ENCODE peak calls at places on chromosomes 11 and 22, in four cellular contexts. F is IMR-90; G is adrenal gland; R is naive thymus-derived CD4-positive, alpha-beta T cell. W is an unnamed sample.

GRCh38 chr11:94147433-94147845 is 18.8 kb downstream of the PANX1 start:
- DNase-seq in F (no peak), G (no peak), R (no peak), W (no peak)

GRCh38 chr22:43440103-43440387 is 28.2 kb downstream of the MPPED1 start:
- DNase-seq in F (no peak), G (no peak), R (no peak), W (no peak)

GRCh38 chr11:99020324-99021225 is at the start of gene CNTN5:
- DNase-seq in F (peak; percentile 5), G (peak; percentile 26), R (no peak), W (peak; percentile 68)

GRCh38 chr22:49569286-49570031 is 258.2 kb downstream of the BRD1 start:
- DNase-seq in F (no peak), G (no peak), R (no peak), W (no peak)

GRCh38 chr22:48800886-48801607 is 1026.6 kb downstream of the BRD1 start:
- DNase-seq in F (no peak), G (no peak), R (no peak), W (no peak)

GRCh38 chr11:36509694-36510566 is at the start of gene TRAF6:
- DNase-seq in F (peak; percentile 74), G (peak; percentile 92), R (peak; percentile 93), W (peak; percentile 70)

GRCh38 chr11:29008481-29008880 is 900.3 kb downstream of the METTL15 start:
- DNase-seq in F (no peak), G (no peak), R (no peak), W (no peak)

GRCh38 chr11:16902182-16902581 is 112.0 kb downstream of the PLEKHA7 start:
- DNase-seq in F (peak; percentile 21), G (no peak), R (no peak), W (no peak)

GRCh38 chr11:81224396-81224795 is 1509.3 kb downstream of the FAM181B start:
- DNase-seq in F (no peak), G (no peak), R (no peak), W (no peak)

GRCh38 chr11:34299962-34300350 is 57.9 kb downstream of the ABTB2 start:
- DNase-seq in F (no peak), G (no peak), R (no peak), W (no peak)

GRCh38 chr11:69055212-69055586 is 6.5 kb downstream of the TPCN2 start:
- DNase-seq in F (no peak), G (no peak), R (no peak), W (no peak)

GRCh38 chr22:22871536-22872278 is 15.9 kb upstream of the IGLL5 start:
- DNase-seq in F (no peak), G (no peak), R (no peak), W (no peak)

GRCh38 chr22:32801436-32802290 is at the start of gene TIMP3:
- DNase-seq in F (peak; percentile 82), G (peak; percentile 90), R (no peak), W (peak; percentile 8)

GRCh38 chr11:61027141-61027840 is 55.8 kb downstream of the CD6 start:
- DNase-seq in F (no peak), G (no peak), R (no peak), W (no peak)

GRCh38 chr11:80846979-80847378 is 1406.1 kb upstream of the TENM4 start:
- DNase-seq in F (no peak), G (no peak), R (no peak), W (no peak)

GRCh38 chr22:25282671-25283561 is 63.5 kb downstream of the CRYBB2 start:
- DNase-seq in F (no peak), G (no peak), R (no peak), W (no peak)

GRCh38 chr11:72585762-72586590 is 88.2 kb downstream of the PDE2A start:
- DNase-seq in F (peak; percentile 44), G (peak; percentile 60), R (peak; percentile 81), W (peak; percentile 54)

GRCh38 chr11:2700415-2701211 is 819 bp upstream of the KCNQ1OT1 start:
- DNase-seq in F (no peak), G (peak; percentile 67), R (no peak), W (peak; percentile 57)

GRCh38 chr11:34825670-34826383 is 90.4 kb downstream of the APIP start:
- DNase-seq in F (no peak), G (no peak), R (no peak), W (no peak)

GRCh38 chr11:77311701-77312100 is 10.2 kb upstream of the GDPD4 start:
- DNase-seq in F (no peak), G (no peak), R (no peak), W (no peak)

GRCh38 chr11:28632338-28632737 is 524.1 kb downstream of the METTL15 start:
- DNase-seq in F (peak; percentile 55), G (no peak), R (no peak), W (no peak)

GRCh38 chr11:47324520-47324919 is 28.0 kb downstream of the MYBPC3 start:
- DNase-seq in F (no peak), G (no peak), R (no peak), W (no peak)

GRCh38 chr22:38257170-38257569 is 15.6 kb downstream of the TMEM184B start:
- DNase-seq in F (peak; percentile 81), G (peak; percentile 68), R (no peak), W (no peak)

GRCh38 chr22:41931701-41932269 is 5.2 kb upstream of the TNFRSF13C start:
- DNase-seq in F (no peak), G (no peak), R (no peak), W (no peak)

GRCh38 chr11:72406536-72407507 is 27.5 kb downstream of the CLPB start:
- DNase-seq in F (no peak), G (no peak), R (no peak), W (no peak)

GRCh38 chr22:50292643-50293440 is 14.6 kb downstream of the PLXNB2 start:
- DNase-seq in F (no peak), G (no peak), R (no peak), W (no peak)

GRCh38 chr22:31556627-31557203 is 60.4 kb downstream of the SFI1 start:
- DNase-seq in F (peak; percentile 46), G (no peak), R (peak; percentile 28), W (no peak)

GRCh38 chr11:64321533-64321932 is 3.6 kb downstream of the PRDX5 start:
- DNase-seq in F (peak; percentile 38), G (no peak), R (no peak), W (no peak)

GRCh38 chr11:75346912-75347647 is 4.4 kb downstream of the ARRB1 start:
- DNase-seq in F (peak; percentile 49), G (peak; percentile 31), R (no peak), W (no peak)

GRCh38 chr11:7538023-7538422 is 24.2 kb downstream of the PPFIBP2 start:
- DNase-seq in F (no peak), G (no peak), R (no peak), W (no peak)

GRCh38 chr11:63551889-63552266 is 11.3 kb downstream of the PLAAT2 start:
- DNase-seq in F (no peak), G (no peak), R (no peak), W (no peak)

GRCh38 chr11:78737891-78738290 is 163.2 kb upstream of the NARS2 start:
- DNase-seq in F (peak; percentile 61), G (no peak), R (no peak), W (no peak)

GRCh38 chr11:12900496-12900895 is 108.6 kb upstream of the RASSF10 start:
- DNase-seq in F (peak; percentile 94), G (no peak), R (no peak), W (no peak)